ENCODE peak calls at places on chromosomes 3 and 15, in seven cellular contexts. V is cardiac muscle cell, Q is bronchial epithelial cell, E is left ventricle myocardium inferior, Y is GM12865, N is coronary artery, O is fibroblast of pulmonary artery. W is an unnamed sample.

GRCh38 chr15:42392309-42393024 is 33.2 kb downstream of the CAPN3 start:
- DNase-seq in O (no peak), V (no peak), Q (no peak), Y (no peak), E (no peak), N (no peak), W (no peak)

GRCh38 chr15:41512078-41512394 is 1.6 kb downstream of the LTK start:
- DNase-seq in V (no peak), Q (no peak), E (no peak), O (no peak), Y (no peak), N (no peak), W (no peak)

GRCh38 chr3:13016083-13016725 is 57.0 kb downstream of the IQSEC1 start:
- DNase-seq in Q (no peak), E (peak; percentile 66), Y (peak; percentile 91), V (no peak), N (no peak), O (no peak), W (peak; percentile 74)

GRCh38 chr3:148937477-148937876 is 53.9 kb upstream of the GYG1 start:
- DNase-seq in V (no peak), E (no peak), N (no peak), Q (no peak), O (no peak), Y (no peak), W (no peak)

GRCh38 chr15:68618339-68619302 is 39.8 kb downstream of the CORO2B start:
- DNase-seq in Q (peak; percentile 67), E (peak; percentile 19), N (no peak), V (peak; percentile 68), O (peak; percentile 75), Y (no peak), W (no peak)

GRCh38 chr3:43923101-43923979 is 232.6 kb downstream of the ABHD5 start:
- DNase-seq in N (no peak), O (no peak), Q (no peak), E (no peak), V (no peak), Y (no peak), W (no peak)

GRCh38 chr15:73560501-73561117 is 72.6 kb downstream of the NPTN start:
- DNase-seq in Q (peak; percentile 78), V (peak; percentile 87), N (no peak), O (peak; percentile 89), Y (peak; percentile 73), E (no peak), W (peak; percentile 18)

GRCh38 chr15:68816795-68817303 is 3.8 kb downstream of the ANP32A start:
- DNase-seq in V (peak; percentile 45), O (peak; percentile 15), N (no peak), Y (peak; percentile 41), Q (no peak), E (no peak), W (peak; percentile 17)

GRCh38 chr15:64825081-64825430 is 391 bp downstream of the PIF1 start:
- DNase-seq in N (no peak), V (no peak), E (no peak), Q (no peak), O (peak; percentile 17), Y (peak; percentile 46), W (no peak)

GRCh38 chr3:66153961-66154923 is 66.6 kb upstream of the SLC25A26 start:
- DNase-seq in O (peak; percentile 38), N (no peak), E (peak; percentile 19), Q (no peak), V (peak; percentile 52), Y (no peak), W (no peak)

GRCh38 chr3:52685285-52685704 is 418 bp downstream of the PBRM1 start:
- DNase-seq in N (peak; percentile 85), Y (peak; percentile 93), V (no peak), E (peak; percentile 82), Q (peak; percentile 25), O (no peak), W (peak; percentile 81)

GRCh38 chr3:51982352-51982837 is 940 bp upstream of the ACY1 start:
- DNase-seq in Y (peak; percentile 80), O (no peak), N (no peak), E (no peak), Q (no peak), V (no peak), W (peak; percentile 23)

GRCh38 chr15:73333001-73333400 is 35.8 kb downstream of the HCN4 start:
- DNase-seq in Q (no peak), N (no peak), O (no peak), V (no peak), E (no peak), Y (no peak), W (no peak)

GRCh38 chr3:14265246-14265962 is 86.8 kb downstream of the LSM3 start:
- DNase-seq in V (peak; percentile 70), E (no peak), Y (peak; percentile 41), Q (peak; percentile 90), N (no peak), O (peak; percentile 61), W (no peak)

GRCh38 chr3:12323237-12323636 is 34.4 kb downstream of the PPARG start:
- DNase-seq in Q (no peak), N (no peak), V (no peak), Y (no peak), E (no peak), O (no peak), W (no peak)

GRCh38 chr3:135739755-135740154 is 225.8 kb upstream of the PPP2R3A start:
- DNase-seq in Y (no peak), V (no peak), O (no peak), Q (no peak), N (no peak), E (no peak), W (no peak)

GRCh38 chr3:149812165-149812605 is 830 bp upstream of the RNF13 start:
- DNase-seq in E (no peak), Q (no peak), O (no peak), Y (no peak), N (no peak), V (no peak), W (no peak)

GRCh38 chr3:35486295-35486694 is 153.0 kb upstream of the ARPP21 start:
- DNase-seq in V (no peak), O (no peak), Q (no peak), E (no peak), Y (no peak), N (no peak), W (no peak)

GRCh38 chr15:95958417-95958816 is 372.1 kb upstream of the NR2F2 start:
- DNase-seq in E (no peak), N (no peak), O (no peak), Y (no peak), V (no peak), Q (no peak), W (no peak)

GRCh38 chr3:132834327-132834726 is 112.1 kb upstream of the NPHP3 start:
- DNase-seq in E (no peak), Q (no peak), O (no peak), Y (no peak), N (no peak), V (no peak), W (no peak)

GRCh38 chr15:29440541-29440940 is 170.9 kb upstream of the NSMCE3 start:
- DNase-seq in N (peak; percentile 9), O (no peak), Y (no peak), V (no peak), Q (no peak), E (no peak), W (no peak)

GRCh38 chr15:97995881-97996603 is 35.5 kb downstream of the ARRDC4 start:
- DNase-seq in N (no peak), Q (peak; percentile 49), E (no peak), O (no peak), V (no peak), Y (peak; percentile 45), W (no peak)

GRCh38 chr15:48992545-48992944 is 28.8 kb upstream of the SHC4 start:
- DNase-seq in V (no peak), Y (peak; percentile 58), N (no peak), Q (no peak), O (no peak), E (no peak), W (no peak)

GRCh38 chr15:60223161-60223560 is 174.6 kb downstream of the ANXA2 start:
- DNase-seq in E (no peak), V (no peak), N (no peak), O (no peak), Q (peak; percentile 66), Y (no peak), W (no peak)

GRCh38 chr3:29893024-29893554 is 612.2 kb downstream of the RBMS3 start:
- DNase-seq in E (no peak), N (no peak), V (peak; percentile 3), O (no peak), Y (no peak), Q (no peak), W (no peak)

GRCh38 chr3:126451511-126451910 is 24.2 kb downstream of the ZXDC start:
- DNase-seq in Q (no peak), O (no peak), V (no peak), E (no peak), N (no peak), Y (no peak), W (no peak)

GRCh38 chr3:113516115-113516505 is 1.2 kb upstream of the SPICE1 start:
- DNase-seq in V (no peak), O (no peak), Y (no peak), Q (peak; percentile 31), E (no peak), N (no peak), W (no peak)

GRCh38 chr15:91049378-91050127 is 27.2 kb upstream of the VPS33B start:
- DNase-seq in O (peak; percentile 80), E (no peak), Y (peak; percentile 77), N (no peak), V (peak; percentile 80), Q (peak; percentile 65), W (peak; percentile 67)
- H3K4me3 ChIP-seq in O (no peak overlapping the region), E (no peak overlapping the region), Y (no peak overlapping the region), N (no peak overlapping the region), V (no peak overlapping the region), Q (no peak overlapping the region), W (no peak overlapping the region)

DNA sequence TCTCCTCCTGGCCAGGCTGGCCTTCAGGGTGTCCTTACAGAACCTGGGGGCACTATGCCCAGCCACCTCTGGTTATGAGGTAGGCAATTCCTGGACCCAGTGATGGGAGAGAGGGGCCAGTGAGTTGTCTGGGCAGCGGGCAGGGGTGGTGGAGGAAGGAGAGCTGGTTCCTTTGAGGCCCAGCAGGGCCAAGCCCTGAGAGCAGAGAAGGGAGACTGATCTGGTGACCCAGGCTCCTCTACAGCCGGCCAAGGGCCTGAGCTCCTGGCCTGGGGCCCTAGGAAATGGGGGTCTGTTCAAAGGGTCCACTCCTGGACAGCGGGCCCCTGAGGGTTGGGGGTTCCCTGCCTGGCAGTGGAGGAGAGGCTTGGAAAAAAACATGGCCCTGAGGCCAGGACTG is 7.9 kb downstream of the SLC38A3 start:
- DNase-seq in E (no peak), Y (no peak), O (no peak), V (no peak), Q (no peak), N (no peak), W (no peak)
- H3K4me3 ChIP-seq in E (no peak overlapping the region), Y (no peak overlapping the region), O (no peak overlapping the region), V (no peak overlapping the region), Q (no peak overlapping the region), N (no peak overlapping the region), W (no peak overlapping the region)

GRCh38 chr3:3907023-3907422 is 107.8 kb downstream of the LRRN1 start:
- DNase-seq in Y (no peak), Q (no peak), N (no peak), E (no peak), O (no peak), V (no peak), W (no peak)
- H3K4me3 ChIP-seq in Y (no peak overlapping the region), Q (no peak overlapping the region), N (no peak overlapping the region), E (no peak overlapping the region), O (no peak overlapping the region), V (no peak overlapping the region), W (no peak overlapping the region)

GRCh38 chr3:9302425-9303181 is 53.2 kb upstream of the SRGAP3 start:
- DNase-seq in E (peak; percentile 72), V (peak; percentile 88), Q (peak; percentile 85), Y (peak; percentile 83), O (peak; percentile 79), N (no peak), W (peak; percentile 79)
- H3K4me3 ChIP-seq in E (peak overlapping the region; percentile 53), V (no peak overlapping the region), Q (peak overlapping the region; percentile 13), Y (no peak overlapping the region), O (no peak overlapping the region), N (peak overlapping the region; percentile 61), W (no peak overlapping the region)